ENCODE peak calls at places on chromosomes 4 and X, in eight cellular contexts. One of them, this sample, is unnamed.

GRCh38 chrX:26352891-26353430 is 137.0 kb downstream of the MAGEB5 start:
- DNase-seq in activated gamma-delta T cell treated with anti-CD3 and anti-CD28 coated beads, Interleukin-2, amount 50 U/mL, for 16 hours: no peak
- DNase-seq in sigmoid colon: no peak
- DNase-seq in T-helper 2 cell: no peak
- DNase-seq in activated CD4-positive, alpha-beta T cell treated with anti-CD3 and anti-CD28 coated beads, Interleukin-2, amount 50 U/mL, for 48 hours: no peak
- DNase-seq in natural killer cell: no peak
- DNase-seq in hepatocyte: no peak
- DNase-seq in mesendoderm: peak
- DNase-seq in this sample: no peak

GRCh38 chrX:102067966-102068723 is 57.3 kb upstream of the TCEAL2 start:
- DNase-seq in T-helper 2 cell: no peak
- DNase-seq in activated CD4-positive, alpha-beta T cell treated with anti-CD3 and anti-CD28 coated beads, Interleukin-2, amount 50 U/mL, for 48 hours: peak
- DNase-seq in natural killer cell: no peak
- DNase-seq in sigmoid colon: no peak
- DNase-seq in activated gamma-delta T cell treated with anti-CD3 and anti-CD28 coated beads, Interleukin-2, amount 50 U/mL, for 16 hours: no peak
- DNase-seq in hepatocyte: peak
- DNase-seq in mesendoderm: peak
- DNase-seq in this sample: no peak

GRCh38 chrX:11558972-11559371 is 106.7 kb downstream of the ARHGAP6 start:
- DNase-seq in activated gamma-delta T cell treated with anti-CD3 and anti-CD28 coated beads, Interleukin-2, amount 50 U/mL, for 16 hours: peak
- DNase-seq in T-helper 2 cell: peak
- DNase-seq in sigmoid colon: no peak
- DNase-seq in mesendoderm: peak
- DNase-seq in natural killer cell: peak
- DNase-seq in hepatocyte: peak
- DNase-seq in activated CD4-positive, alpha-beta T cell treated with anti-CD3 and anti-CD28 coated beads, Interleukin-2, amount 50 U/mL, for 48 hours: peak
- DNase-seq in this sample: peak

GRCh38 chrX:2183193-2183725 is 317.5 kb downstream of the DHRSX start:
- DNase-seq in activated CD4-positive, alpha-beta T cell treated with anti-CD3 and anti-CD28 coated beads, Interleukin-2, amount 50 U/mL, for 48 hours: no peak
- DNase-seq in natural killer cell: no peak
- DNase-seq in sigmoid colon: no peak
- DNase-seq in T-helper 2 cell: no peak
- DNase-seq in activated gamma-delta T cell treated with anti-CD3 and anti-CD28 coated beads, Interleukin-2, amount 50 U/mL, for 16 hours: no peak
- DNase-seq in mesendoderm: peak
- DNase-seq in hepatocyte: no peak
- DNase-seq in this sample: no peak

GRCh38 chr4:139809207-139810157 is 143.9 kb downstream of the MGST2 start:
- DNase-seq in hepatocyte: no peak
- DNase-seq in activated CD4-positive, alpha-beta T cell treated with anti-CD3 and anti-CD28 coated beads, Interleukin-2, amount 50 U/mL, for 48 hours: no peak
- DNase-seq in T-helper 2 cell: no peak
- DNase-seq in activated gamma-delta T cell treated with anti-CD3 and anti-CD28 coated beads, Interleukin-2, amount 50 U/mL, for 16 hours: no peak
- DNase-seq in natural killer cell: no peak
- DNase-seq in mesendoderm: no peak
- DNase-seq in sigmoid colon: no peak
- DNase-seq in this sample: no peak

GRCh38 chr4:98706200-98706813 is 47.9 kb upstream of the TSPAN5 start:
- DNase-seq in mesendoderm: no peak
- DNase-seq in natural killer cell: peak
- DNase-seq in activated CD4-positive, alpha-beta T cell treated with anti-CD3 and anti-CD28 coated beads, Interleukin-2, amount 50 U/mL, for 48 hours: no peak
- DNase-seq in T-helper 2 cell: no peak
- DNase-seq in sigmoid colon: no peak
- DNase-seq in hepatocyte: no peak
- DNase-seq in activated gamma-delta T cell treated with anti-CD3 and anti-CD28 coated beads, Interleukin-2, amount 50 U/mL, for 16 hours: peak
- DNase-seq in this sample: no peak

GRCh38 chr4:26815686-26816085 is 45.0 kb upstream of the STIM2 start:
- DNase-seq in natural killer cell: no peak
- DNase-seq in mesendoderm: no peak
- DNase-seq in activated gamma-delta T cell treated with anti-CD3 and anti-CD28 coated beads, Interleukin-2, amount 50 U/mL, for 16 hours: no peak
- DNase-seq in hepatocyte: no peak
- DNase-seq in activated CD4-positive, alpha-beta T cell treated with anti-CD3 and anti-CD28 coated beads, Interleukin-2, amount 50 U/mL, for 48 hours: no peak
- DNase-seq in T-helper 2 cell: no peak
- DNase-seq in sigmoid colon: no peak
- DNase-seq in this sample: no peak

GRCh38 chr4:80313627-80314026 is 21.9 kb upstream of the CFAP299 start:
- DNase-seq in natural killer cell: no peak
- DNase-seq in activated CD4-positive, alpha-beta T cell treated with anti-CD3 and anti-CD28 coated beads, Interleukin-2, amount 50 U/mL, for 48 hours: no peak
- DNase-seq in activated gamma-delta T cell treated with anti-CD3 and anti-CD28 coated beads, Interleukin-2, amount 50 U/mL, for 16 hours: no peak
- DNase-seq in sigmoid colon: no peak
- DNase-seq in hepatocyte: no peak
- DNase-seq in mesendoderm: no peak
- DNase-seq in T-helper 2 cell: no peak
- DNase-seq in this sample: no peak

GRCh38 chrX:47026198-47026597 is 52.0 kb upstream of the RGN start:
- DNase-seq in hepatocyte: no peak
- DNase-seq in mesendoderm: no peak
- DNase-seq in T-helper 2 cell: no peak
- DNase-seq in activated CD4-positive, alpha-beta T cell treated with anti-CD3 and anti-CD28 coated beads, Interleukin-2, amount 50 U/mL, for 48 hours: no peak
- DNase-seq in natural killer cell: no peak
- DNase-seq in activated gamma-delta T cell treated with anti-CD3 and anti-CD28 coated beads, Interleukin-2, amount 50 U/mL, for 16 hours: no peak
- DNase-seq in sigmoid colon: no peak
- DNase-seq in this sample: no peak

GRCh38 chr4:119268466-119268865 is 53.5 kb downstream of the FABP2 start:
- DNase-seq in mesendoderm: no peak
- DNase-seq in natural killer cell: no peak
- DNase-seq in activated gamma-delta T cell treated with anti-CD3 and anti-CD28 coated beads, Interleukin-2, amount 50 U/mL, for 16 hours: no peak
- DNase-seq in sigmoid colon: no peak
- DNase-seq in hepatocyte: no peak
- DNase-seq in activated CD4-positive, alpha-beta T cell treated with anti-CD3 and anti-CD28 coated beads, Interleukin-2, amount 50 U/mL, for 48 hours: no peak
- DNase-seq in T-helper 2 cell: no peak
- DNase-seq in this sample: no peak

GRCh38 chr4:186701273-186701672 is 22.4 kb downstream of the FAT1 start:
- DNase-seq in T-helper 2 cell: no peak
- DNase-seq in mesendoderm: peak
- DNase-seq in activated gamma-delta T cell treated with anti-CD3 and anti-CD28 coated beads, Interleukin-2, amount 50 U/mL, for 16 hours: no peak
- DNase-seq in activated CD4-positive, alpha-beta T cell treated with anti-CD3 and anti-CD28 coated beads, Interleukin-2, amount 50 U/mL, for 48 hours: no peak
- DNase-seq in natural killer cell: no peak
- DNase-seq in sigmoid colon: no peak
- DNase-seq in hepatocyte: no peak
- DNase-seq in this sample: no peak

This sample was measured in activated CD8-positive, alpha-beta memory T cell treated with anti-CD3 and anti-CD28 coated beads, Interleukin-2, amount 50 U/mL, for 48 hours.